ENCODE peak calls at places on chromosome 15, in four cellular contexts. One of them, this sample, is unnamed.

GRCh38 chr15:25673972-25674371 is 189.2 kb downstream of the ATP10A start:
- DNase-seq in NCI-H2227 treated with DMSO at 0.1 percent for 48 hours: no peak
- DNase-seq in C1 segment of cervical spinal cord: no peak
- DNase-seq in SJSA1: no peak
- DNase-seq in this sample: no peak

GRCh38 chr15:42137461-42138261 is 18.8 kb downstream of the PLA2G4F start:
- DNase-seq in SJSA1: peak; percentile 48
- DNase-seq in NCI-H2227 treated with DMSO at 0.1 percent for 48 hours: peak; percentile 15
- DNase-seq in C1 segment of cervical spinal cord: no peak
- DNase-seq in this sample: no peak

GRCh38 chr15:58387130-58387529 is 44.7 kb upstream of the LIPC start:
- DNase-seq in SJSA1: no peak
- DNase-seq in C1 segment of cervical spinal cord: no peak
- DNase-seq in NCI-H2227 treated with DMSO at 0.1 percent for 48 hours: no peak
- DNase-seq in this sample: no peak

GRCh38 chr15:70281811-70282307 is 184.1 kb upstream of the TLE3 start:
- DNase-seq in SJSA1: peak; percentile 5
- DNase-seq in C1 segment of cervical spinal cord: no peak
- DNase-seq in NCI-H2227 treated with DMSO at 0.1 percent for 48 hours: no peak
- DNase-seq in this sample: no peak

GRCh38 chr15:88031461-88031860 is 225.1 kb downstream of the NTRK3 start:
- DNase-seq in NCI-H2227 treated with DMSO at 0.1 percent for 48 hours: no peak
- DNase-seq in SJSA1: no peak
- DNase-seq in C1 segment of cervical spinal cord: no peak
- DNase-seq in this sample: no peak

GRCh38 chr15:70318996-70319465 is 221.3 kb upstream of the TLE3 start:
- DNase-seq in C1 segment of cervical spinal cord: no peak
- DNase-seq in NCI-H2227 treated with DMSO at 0.1 percent for 48 hours: no peak
- DNase-seq in SJSA1: no peak
- DNase-seq in this sample: no peak

GRCh38 chr15:60464836-60465630 is 13.9 kb downstream of the ICE2 start:
- DNase-seq in C1 segment of cervical spinal cord: no peak
- DNase-seq in NCI-H2227 treated with DMSO at 0.1 percent for 48 hours: no peak
- DNase-seq in SJSA1: peak; percentile 56
- DNase-seq in this sample: no peak

GRCh38 chr15:40926659-40927496 is 2.3 kb upstream of the DLL4 start:
- DNase-seq in C1 segment of cervical spinal cord: no peak
- DNase-seq in SJSA1: no peak
- DNase-seq in NCI-H2227 treated with DMSO at 0.1 percent for 48 hours: no peak
- DNase-seq in this sample: no peak

GRCh38 chr15:29596266-29596665 is 226.0 kb downstream of the TJP1 start:
- DNase-seq in NCI-H2227 treated with DMSO at 0.1 percent for 48 hours: no peak
- DNase-seq in SJSA1: peak; percentile 11
- DNase-seq in C1 segment of cervical spinal cord: no peak
- DNase-seq in this sample: no peak

GRCh38 chr15:28286031-28286430 is 35.9 kb downstream of the HERC2 start:
- DNase-seq in C1 segment of cervical spinal cord: no peak
- DNase-seq in SJSA1: no peak
- DNase-seq in NCI-H2227 treated with DMSO at 0.1 percent for 48 hours: no peak
- DNase-seq in this sample: no peak

GRCh38 chr15:78055923-78056713 is 21.4 kb downstream of the TBC1D2B start:
- DNase-seq in C1 segment of cervical spinal cord: no peak
- DNase-seq in NCI-H2227 treated with DMSO at 0.1 percent for 48 hours: no peak
- DNase-seq in SJSA1: no peak
- DNase-seq in this sample: no peak

GRCh38 chr15:70439304-70439877 is 324.0 kb downstream of the UACA start:
- DNase-seq in NCI-H2227 treated with DMSO at 0.1 percent for 48 hours: no peak
- DNase-seq in SJSA1: no peak
- DNase-seq in C1 segment of cervical spinal cord: no peak
- DNase-seq in this sample: no peak

GRCh38 chr15:85785887-85786777 is 8.6 kb downstream of the KLHL25 start:
- DNase-seq in C1 segment of cervical spinal cord: no peak
- DNase-seq in NCI-H2227 treated with DMSO at 0.1 percent for 48 hours: no peak
- DNase-seq in SJSA1: peak; percentile 22
- DNase-seq in this sample: no peak

GRCh38 chr15:38854506-38854905 is 289.9 kb upstream of the RASGRP1 start:
- DNase-seq in C1 segment of cervical spinal cord: no peak
- DNase-seq in NCI-H2227 treated with DMSO at 0.1 percent for 48 hours: no peak
- DNase-seq in SJSA1: no peak
- DNase-seq in this sample: no peak

GRCh38 chr15:101434032-101434920 is 55.2 kb downstream of the PCSK6 start:
- DNase-seq in SJSA1: no peak
- DNase-seq in NCI-H2227 treated with DMSO at 0.1 percent for 48 hours: no peak
- DNase-seq in C1 segment of cervical spinal cord: no peak
- DNase-seq in this sample: no peak

GRCh38 chr15:41926184-41927056 is 32.6 kb upstream of the SPTBN5 start:
- DNase-seq in SJSA1: no peak
- DNase-seq in C1 segment of cervical spinal cord: no peak
- DNase-seq in NCI-H2227 treated with DMSO at 0.1 percent for 48 hours: no peak
- DNase-seq in this sample: no peak

GRCh38 chr15:70525551-70525950 is 237.8 kb downstream of the UACA start:
- DNase-seq in SJSA1: no peak
- DNase-seq in C1 segment of cervical spinal cord: no peak
- DNase-seq in NCI-H2227 treated with DMSO at 0.1 percent for 48 hours: no peak
- DNase-seq in this sample: no peak

GRCh38 chr15:29638781-29639180 is 183.5 kb downstream of the TJP1 start:
- DNase-seq in C1 segment of cervical spinal cord: no peak
- DNase-seq in SJSA1: no peak
- DNase-seq in NCI-H2227 treated with DMSO at 0.1 percent for 48 hours: no peak
- DNase-seq in this sample: no peak

GRCh38 chr15:40100947-40101905 is 7.5 kb downstream of the BMF start:
- DNase-seq in NCI-H2227 treated with DMSO at 0.1 percent for 48 hours: no peak
- DNase-seq in C1 segment of cervical spinal cord: no peak
- DNase-seq in SJSA1: peak; percentile 27
- DNase-seq in this sample: no peak

GRCh38 chr15:41546846-41547786 is 3.1 kb upstream of the RPAP1 start:
- DNase-seq in NCI-H2227 treated with DMSO at 0.1 percent for 48 hours: no peak
- DNase-seq in C1 segment of cervical spinal cord: no peak
- DNase-seq in SJSA1: peak; percentile 74
- DNase-seq in this sample: no peak

GRCh38 chr15:24223739-24224138 is 451.8 kb upstream of the NPAP1 start:
- DNase-seq in NCI-H2227 treated with DMSO at 0.1 percent for 48 hours: no peak
- DNase-seq in C1 segment of cervical spinal cord: no peak
- DNase-seq in SJSA1: no peak
- DNase-seq in this sample: no peak

GRCh38 chr15:59917504-59918157 is 86.5 kb upstream of the FOXB1 start:
- DNase-seq in SJSA1: peak; percentile 39
- DNase-seq in NCI-H2227 treated with DMSO at 0.1 percent for 48 hours: peak; percentile 38
- DNase-seq in C1 segment of cervical spinal cord: peak; percentile 2
- DNase-seq in this sample: no peak

GRCh38 chr15:89766357-89767311 is 9.5 kb upstream of the MESP2 start:
- DNase-seq in NCI-H2227 treated with DMSO at 0.1 percent for 48 hours: no peak
- DNase-seq in C1 segment of cervical spinal cord: no peak
- DNase-seq in SJSA1: no peak
- DNase-seq in this sample: no peak

GRCh38 chr15:63490345-63491034 is 13.9 kb upstream of the USP3 start:
- DNase-seq in C1 segment of cervical spinal cord: no peak
- DNase-seq in SJSA1: no peak
- DNase-seq in NCI-H2227 treated with DMSO at 0.1 percent for 48 hours: no peak
- DNase-seq in this sample: no peak

GRCh38 chr15:22786868-22787698 is 639 bp downstream of the NIPA1 start:
- DNase-seq in NCI-H2227 treated with DMSO at 0.1 percent for 48 hours: no peak
- DNase-seq in C1 segment of cervical spinal cord: no peak
- DNase-seq in SJSA1: peak; percentile 55
- DNase-seq in this sample: no peak

GRCh38 chr15:80967451-80967850 is 22.2 kb downstream of the MESD start:
- DNase-seq in NCI-H2227 treated with DMSO at 0.1 percent for 48 hours: no peak
- DNase-seq in SJSA1: peak; percentile 27
- DNase-seq in C1 segment of cervical spinal cord: no peak
- DNase-seq in this sample: no peak

GRCh38 chr15:75200765-75201608 is 695 bp upstream of the C15orf39 start:
- DNase-seq in NCI-H2227 treated with DMSO at 0.1 percent for 48 hours: no peak
- DNase-seq in C1 segment of cervical spinal cord: no peak
- DNase-seq in SJSA1: peak; percentile 74
- DNase-seq in this sample: no peak

GRCh38 chr15:89971592-89971997 is 29.5 kb upstream of the ZNF710 start:
- DNase-seq in C1 segment of cervical spinal cord: peak; percentile 24
- DNase-seq in NCI-H2227 treated with DMSO at 0.1 percent for 48 hours: peak; percentile 24
- DNase-seq in SJSA1: peak; percentile 18
- DNase-seq in this sample: no peak

This sample was measured in hypothalamus.